ENCODE peak calls at places on chromosome 4, in nine cellular contexts. One of them, this sample, is unnamed.

GRCh38 chr4:186554485-186554884 is 882 bp downstream of the MTNR1A start:
- DNase-seq in gastrocnemius medialis: no peak
- DNase-seq in A549: peak
- DNase-seq in uterus: no peak
- DNase-seq in fibroblast of pulmonary artery: peak
- DNase-seq in CD8-positive, alpha-beta T cell: no peak
- DNase-seq in CD8-positive, alpha-beta memory T cell: no peak
- DNase-seq in lower leg skin: no peak
- DNase-seq in neural progenitor cell: peak
- DNase-seq in this sample: no peak

GRCh38 chr4:2258091-2259035 is 3.5 kb downstream of the MXD4 start:
- DNase-seq in gastrocnemius medialis: peak
- DNase-seq in A549: no peak
- DNase-seq in uterus: peak
- DNase-seq in fibroblast of pulmonary artery: no peak
- DNase-seq in CD8-positive, alpha-beta T cell: peak
- DNase-seq in CD8-positive, alpha-beta memory T cell: peak
- DNase-seq in lower leg skin: peak
- DNase-seq in neural progenitor cell: no peak
- DNase-seq in this sample: no peak

GRCh38 chr4:32025840-32026459 is 1305.8 kb downstream of the PCDH7 start:
- DNase-seq in gastrocnemius medialis: no peak
- DNase-seq in A549: peak
- DNase-seq in uterus: no peak
- DNase-seq in fibroblast of pulmonary artery: peak
- DNase-seq in CD8-positive, alpha-beta T cell: no peak
- DNase-seq in CD8-positive, alpha-beta memory T cell: no peak
- DNase-seq in lower leg skin: no peak
- DNase-seq in neural progenitor cell: no peak
- DNase-seq in this sample: peak

GRCh38 chr4:54315561-54315960 is 86.5 kb downstream of the PDGFRA start:
- DNase-seq in gastrocnemius medialis: no peak
- DNase-seq in A549: no peak
- DNase-seq in uterus: no peak
- DNase-seq in fibroblast of pulmonary artery: no peak
- DNase-seq in CD8-positive, alpha-beta T cell: no peak
- DNase-seq in CD8-positive, alpha-beta memory T cell: no peak
- DNase-seq in lower leg skin: no peak
- DNase-seq in neural progenitor cell: no peak
- DNase-seq in this sample: no peak

GRCh38 chr4:1288786-1289185 is 905 bp upstream of the MAEA start:
- DNase-seq in gastrocnemius medialis: no peak
- DNase-seq in A549: no peak
- DNase-seq in uterus: no peak
- DNase-seq in fibroblast of pulmonary artery: no peak
- DNase-seq in CD8-positive, alpha-beta T cell: no peak
- DNase-seq in CD8-positive, alpha-beta memory T cell: no peak
- DNase-seq in lower leg skin: peak
- DNase-seq in neural progenitor cell: no peak
- DNase-seq in this sample: no peak

GRCh38 chr4:139735381-139736256 is 70.0 kb downstream of the MGST2 start:
- DNase-seq in gastrocnemius medialis: no peak
- DNase-seq in A549: no peak
- DNase-seq in uterus: peak
- DNase-seq in fibroblast of pulmonary artery: no peak
- DNase-seq in CD8-positive, alpha-beta T cell: peak
- DNase-seq in CD8-positive, alpha-beta memory T cell: no peak
- DNase-seq in lower leg skin: no peak
- DNase-seq in neural progenitor cell: peak
- DNase-seq in this sample: peak

GRCh38 chr4:76708986-76709385 is 189.0 kb downstream of the SOWAHB start:
- DNase-seq in gastrocnemius medialis: no peak
- DNase-seq in A549: no peak
- DNase-seq in uterus: no peak
- DNase-seq in fibroblast of pulmonary artery: no peak
- DNase-seq in CD8-positive, alpha-beta T cell: no peak
- DNase-seq in CD8-positive, alpha-beta memory T cell: no peak
- DNase-seq in lower leg skin: no peak
- DNase-seq in neural progenitor cell: peak
- DNase-seq in this sample: no peak

GRCh38 chr4:165709526-165709925 is 163.5 kb upstream of the TLL1 start:
- DNase-seq in gastrocnemius medialis: no peak
- DNase-seq in A549: no peak
- DNase-seq in uterus: no peak
- DNase-seq in fibroblast of pulmonary artery: peak
- DNase-seq in CD8-positive, alpha-beta T cell: no peak
- DNase-seq in CD8-positive, alpha-beta memory T cell: no peak
- DNase-seq in lower leg skin: no peak
- DNase-seq in neural progenitor cell: no peak
- DNase-seq in this sample: no peak

GRCh38 chr4:72446353-72447055 is 122.5 kb downstream of the ADAMTS3 start:
- DNase-seq in gastrocnemius medialis: no peak
- DNase-seq in A549: no peak
- DNase-seq in uterus: no peak
- DNase-seq in fibroblast of pulmonary artery: peak
- DNase-seq in CD8-positive, alpha-beta T cell: no peak
- DNase-seq in CD8-positive, alpha-beta memory T cell: no peak
- DNase-seq in lower leg skin: no peak
- DNase-seq in neural progenitor cell: no peak
- DNase-seq in this sample: no peak

GRCh38 chr4:35166437-35166836 is 1077.9 kb downstream of the ARAP2 start:
- DNase-seq in gastrocnemius medialis: no peak
- DNase-seq in A549: no peak
- DNase-seq in uterus: no peak
- DNase-seq in fibroblast of pulmonary artery: peak
- DNase-seq in CD8-positive, alpha-beta T cell: no peak
- DNase-seq in CD8-positive, alpha-beta memory T cell: no peak
- DNase-seq in lower leg skin: no peak
- DNase-seq in neural progenitor cell: no peak
- DNase-seq in this sample: no peak

GRCh38 chr4:40956726-40957255 is 207.0 kb downstream of the NSUN7 start:
- DNase-seq in gastrocnemius medialis: no peak
- DNase-seq in A549: no peak
- DNase-seq in uterus: no peak
- DNase-seq in fibroblast of pulmonary artery: no peak
- DNase-seq in CD8-positive, alpha-beta T cell: no peak
- DNase-seq in CD8-positive, alpha-beta memory T cell: no peak
- DNase-seq in lower leg skin: no peak
- DNase-seq in neural progenitor cell: no peak
- DNase-seq in this sample: no peak

GRCh38 chr4:85829276-85830051 is 354.5 kb downstream of the ARHGAP24 start:
- DNase-seq in gastrocnemius medialis: no peak
- DNase-seq in A549: no peak
- DNase-seq in uterus: no peak
- DNase-seq in fibroblast of pulmonary artery: peak
- DNase-seq in CD8-positive, alpha-beta T cell: no peak
- DNase-seq in CD8-positive, alpha-beta memory T cell: no peak
- DNase-seq in lower leg skin: no peak
- DNase-seq in neural progenitor cell: no peak
- DNase-seq in this sample: peak
- H3K4me3 ChIP-seq in gastrocnemius medialis: peak
- H3K4me3 ChIP-seq in A549: no peak
- H3K4me3 ChIP-seq in uterus: no peak
- H3K4me3 ChIP-seq in fibroblast of pulmonary artery: no peak
- H3K4me3 ChIP-seq in CD8-positive, alpha-beta T cell: no peak
- H3K4me3 ChIP-seq in CD8-positive, alpha-beta memory T cell: no peak
- H3K4me3 ChIP-seq in lower leg skin: no peak
- H3K4me3 ChIP-seq in neural progenitor cell: no peak
- H3K4me3 ChIP-seq in this sample: no peak

DNA sequence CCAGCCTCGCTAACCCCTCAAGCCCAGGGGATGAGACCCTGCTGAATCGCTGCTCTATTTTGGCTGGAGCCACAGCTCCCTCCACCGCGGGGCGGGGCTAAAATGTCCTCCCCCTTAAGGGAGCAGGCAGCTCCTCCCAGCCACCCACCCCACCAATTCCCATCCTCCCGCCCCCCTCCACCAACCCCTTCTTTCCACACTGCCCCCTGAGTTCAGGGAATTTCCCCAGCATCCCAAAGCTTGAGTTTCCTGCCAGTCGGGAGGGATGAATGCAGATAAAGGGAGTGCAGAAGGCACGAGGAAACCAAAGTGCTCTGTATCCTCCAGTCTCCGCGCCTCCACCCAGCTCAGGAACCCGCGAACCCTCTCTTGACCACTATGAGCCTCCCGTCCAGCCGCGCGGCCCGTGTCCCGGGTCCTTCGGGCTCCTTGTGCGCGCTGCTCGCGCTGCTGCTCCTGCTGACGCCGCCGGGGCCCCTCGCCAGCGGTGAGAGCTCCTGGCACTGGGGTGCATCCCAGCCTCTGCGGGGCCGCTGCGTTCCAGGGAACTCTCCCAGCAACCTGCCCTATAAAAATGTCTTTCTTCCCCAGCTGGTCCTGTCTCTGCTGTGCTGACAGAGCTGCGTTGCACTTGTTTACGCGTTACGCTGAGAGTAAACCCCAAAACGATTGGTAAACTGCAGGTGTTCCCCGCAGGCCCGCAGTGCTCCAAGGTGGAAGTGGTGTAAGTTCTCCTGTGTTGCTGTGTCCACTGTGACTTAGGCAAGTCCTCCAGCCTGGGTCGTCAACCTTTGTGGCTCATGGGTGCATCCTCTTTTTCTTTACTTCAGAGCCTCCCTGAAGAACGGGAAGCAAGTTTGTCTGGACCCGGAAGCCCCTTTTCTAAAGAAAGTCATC is at the start of gene CXCL6:
- DNase-seq in gastrocnemius medialis: no peak
- DNase-seq in A549: no peak
- DNase-seq in uterus: no peak
- DNase-seq in fibroblast of pulmonary artery: peak
- DNase-seq in CD8-positive, alpha-beta T cell: no peak
- DNase-seq in CD8-positive, alpha-beta memory T cell: no peak
- DNase-seq in lower leg skin: peak
- DNase-seq in neural progenitor cell: peak
- DNase-seq in this sample: peak
- H3K4me3 ChIP-seq in gastrocnemius medialis: peak
- H3K4me3 ChIP-seq in A549: peak
- H3K4me3 ChIP-seq in uterus: peak
- H3K4me3 ChIP-seq in fibroblast of pulmonary artery: peak
- H3K4me3 ChIP-seq in CD8-positive, alpha-beta T cell: no peak
- H3K4me3 ChIP-seq in CD8-positive, alpha-beta memory T cell: no peak
- H3K4me3 ChIP-seq in lower leg skin: no peak
- H3K4me3 ChIP-seq in neural progenitor cell: peak
- H3K4me3 ChIP-seq in this sample: peak

GRCh38 chr4:70754470-70754869 is 32.7 kb downstream of the RUFY3 start:
- DNase-seq in gastrocnemius medialis: no peak
- DNase-seq in A549: no peak
- DNase-seq in uterus: no peak
- DNase-seq in fibroblast of pulmonary artery: no peak
- DNase-seq in CD8-positive, alpha-beta T cell: no peak
- DNase-seq in CD8-positive, alpha-beta memory T cell: no peak
- DNase-seq in lower leg skin: no peak
- DNase-seq in neural progenitor cell: no peak
- DNase-seq in this sample: no peak
- H3K4me3 ChIP-seq in gastrocnemius medialis: no peak
- H3K4me3 ChIP-seq in A549: no peak
- H3K4me3 ChIP-seq in uterus: no peak
- H3K4me3 ChIP-seq in fibroblast of pulmonary artery: no peak
- H3K4me3 ChIP-seq in CD8-positive, alpha-beta T cell: no peak
- H3K4me3 ChIP-seq in CD8-positive, alpha-beta memory T cell: no peak
- H3K4me3 ChIP-seq in lower leg skin: no peak
- H3K4me3 ChIP-seq in neural progenitor cell: no peak
- H3K4me3 ChIP-seq in this sample: no peak

GRCh38 chr4:159674241-159674640 is 571.4 kb downstream of the RAPGEF2 start:
- DNase-seq in gastrocnemius medialis: no peak
- DNase-seq in A549: no peak
- DNase-seq in uterus: no peak
- DNase-seq in fibroblast of pulmonary artery: no peak
- DNase-seq in CD8-positive, alpha-beta T cell: no peak
- DNase-seq in CD8-positive, alpha-beta memory T cell: no peak
- DNase-seq in lower leg skin: no peak
- DNase-seq in neural progenitor cell: no peak
- DNase-seq in this sample: no peak

GRCh38 chr4:159669094-159669493 is 566.2 kb downstream of the RAPGEF2 start:
- DNase-seq in gastrocnemius medialis: no peak
- DNase-seq in A549: no peak
- DNase-seq in uterus: no peak
- DNase-seq in fibroblast of pulmonary artery: no peak
- DNase-seq in CD8-positive, alpha-beta T cell: no peak
- DNase-seq in CD8-positive, alpha-beta memory T cell: no peak
- DNase-seq in lower leg skin: no peak
- DNase-seq in neural progenitor cell: no peak
- DNase-seq in this sample: no peak

GRCh38 chr4:159677521-159677920 is 574.6 kb downstream of the RAPGEF2 start:
- DNase-seq in gastrocnemius medialis: no peak
- DNase-seq in A549: no peak
- DNase-seq in uterus: no peak
- DNase-seq in fibroblast of pulmonary artery: peak
- DNase-seq in CD8-positive, alpha-beta T cell: no peak
- DNase-seq in CD8-positive, alpha-beta memory T cell: no peak
- DNase-seq in lower leg skin: no peak
- DNase-seq in neural progenitor cell: no peak
- DNase-seq in this sample: peak

GRCh38 chr4:159673221-159673620 is 570.3 kb downstream of the RAPGEF2 start:
- DNase-seq in gastrocnemius medialis: no peak
- DNase-seq in A549: no peak
- DNase-seq in uterus: no peak
- DNase-seq in fibroblast of pulmonary artery: no peak
- DNase-seq in CD8-positive, alpha-beta T cell: no peak
- DNase-seq in CD8-positive, alpha-beta memory T cell: no peak
- DNase-seq in lower leg skin: no peak
- DNase-seq in neural progenitor cell: no peak
- DNase-seq in this sample: no peak
- H3K4me3 ChIP-seq in gastrocnemius medialis: no peak
- H3K4me3 ChIP-seq in A549: no peak
- H3K4me3 ChIP-seq in uterus: no peak
- H3K4me3 ChIP-seq in fibroblast of pulmonary artery: no peak
- H3K4me3 ChIP-seq in CD8-positive, alpha-beta T cell: no peak
- H3K4me3 ChIP-seq in CD8-positive, alpha-beta memory T cell: no peak
- H3K4me3 ChIP-seq in lower leg skin: no peak
- H3K4me3 ChIP-seq in neural progenitor cell: no peak
- H3K4me3 ChIP-seq in this sample: no peak

DNA sequence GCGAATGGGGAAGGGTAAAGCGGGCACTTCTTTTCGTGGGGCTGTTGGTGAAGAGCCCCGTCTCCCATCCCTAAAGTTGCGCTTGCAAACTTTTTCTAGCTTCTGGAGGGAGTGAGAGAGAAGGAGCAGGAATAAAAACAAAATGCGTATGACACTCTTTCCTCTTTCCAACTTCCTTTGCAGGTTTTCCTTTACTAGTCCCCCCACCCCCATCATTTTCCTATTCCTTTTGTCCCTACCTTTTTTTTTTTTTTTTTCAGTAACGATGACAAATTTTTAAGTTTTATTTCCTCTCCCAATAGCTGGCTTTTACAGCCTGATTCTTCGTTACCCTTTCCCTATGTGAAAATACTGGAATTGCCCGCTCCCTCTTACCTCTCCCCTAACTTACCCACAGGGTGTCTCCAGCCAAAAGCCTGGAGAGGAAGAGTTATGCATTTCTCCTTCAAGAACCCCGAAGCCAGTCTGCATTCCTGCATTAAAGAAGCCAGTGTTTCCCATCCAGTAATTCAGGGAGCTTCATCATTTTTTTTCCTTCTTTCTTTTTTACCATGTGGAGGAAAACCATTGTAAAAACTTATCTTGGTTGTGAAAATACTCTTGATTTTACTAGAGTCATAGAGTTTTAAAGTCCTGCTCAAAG is 647 bp upstream of the ARSJ start:
- DNase-seq in gastrocnemius medialis: no peak
- DNase-seq in A549: no peak
- DNase-seq in uterus: no peak
- DNase-seq in fibroblast of pulmonary artery: peak
- DNase-seq in CD8-positive, alpha-beta T cell: no peak
- DNase-seq in CD8-positive, alpha-beta memory T cell: no peak
- DNase-seq in lower leg skin: no peak
- DNase-seq in neural progenitor cell: no peak
- DNase-seq in this sample: peak
- H3K4me3 ChIP-seq in gastrocnemius medialis: peak
- H3K4me3 ChIP-seq in A549: peak
- H3K4me3 ChIP-seq in uterus: peak
- H3K4me3 ChIP-seq in fibroblast of pulmonary artery: peak
- H3K4me3 ChIP-seq in CD8-positive, alpha-beta T cell: peak
- H3K4me3 ChIP-seq in CD8-positive, alpha-beta memory T cell: peak
- H3K4me3 ChIP-seq in lower leg skin: peak
- H3K4me3 ChIP-seq in neural progenitor cell: peak
- H3K4me3 ChIP-seq in this sample: peak

This sample was measured in astrocyte of the spinal cord.